ENCODE peak calls at places on chromosomes 3 and 15, in eight cellular contexts. F is psoas muscle, J is ovary, K is cardiac muscle cell, M is adrenal gland, U is pancreas, G is A549, X is RWPE2. N is an unnamed sample. For H3K4me1, the result is how much of the 10 kb centered on the place peaks cover.

GRCh38 chr15:38899300-38899699 is 334.7 kb upstream of the RASGRP1 start:
- DNase-seq in F (no peak), J (no peak), K (peak), M (no peak), U (no peak), G (no peak), X (no peak), N (no peak)

GRCh38 chr3:27699067-27699466 is 23.1 kb downstream of the EOMES start:
- DNase-seq in F (no peak), J (no peak), K (no peak), M (no peak), U (no peak), G (no peak), X (no peak), N (no peak)

GRCh38 chr3:20930034-20930433 is 744.0 kb upstream of the SGO1 start:
- DNase-seq in F (no peak), J (no peak), K (peak), M (peak), U (no peak), G (no peak), X (no peak), N (no peak)

GRCh38 chr3:97821413-97821809 is 400 bp upstream of the CRYBG3 start:
- DNase-seq in F (peak), J (peak), K (no peak), M (peak), U (peak), G (no peak), X (no peak), N (peak)

GRCh38 chr3:49611714-49612113 is 57.4 kb downstream of the BSN start:
- DNase-seq in F (no peak), J (no peak), K (peak), M (no peak), U (no peak), G (no peak), X (no peak), N (no peak)

GRCh38 chr3:154188846-154189245 is 67.7 kb downstream of the ARHGEF26 start:
- DNase-seq in F (no peak), J (no peak), K (peak), M (no peak), U (no peak), G (no peak), X (no peak), N (no peak)

GRCh38 chr15:89243691-89244511 is at the start of gene FANCI:
- DNase-seq in F (peak), J (peak), K (peak), M (peak), U (peak), G (peak), X (peak), N (peak)

GRCh38 chr3:192303235-192303634 is 424.1 kb downstream of the FGF12 start:
- DNase-seq in F (no peak), J (no peak), K (peak), M (peak), U (no peak), G (no peak), X (no peak), N (no peak)

GRCh38 chr3:78221796-78222195 is 1181.9 kb downstream of the ROBO2 start:
- DNase-seq in F (no peak), J (no peak), K (no peak), M (no peak), U (no peak), G (no peak), X (no peak), N (no peak)

GRCh38 chr3:179563298-179563934 is 690 bp downstream of the ACTL6A start:
- DNase-seq in F (peak), J (peak), K (peak), M (peak), U (peak), G (peak), X (peak), N (peak)

GRCh38 chr3:20574746-20575145 is 388.7 kb upstream of the SGO1 start:
- DNase-seq in F (no peak), J (no peak), K (peak), M (no peak), U (no peak), G (no peak), X (no peak), N (no peak)

GRCh38 chr3:64902991-64903390 is 215.2 kb upstream of the ADAMTS9 start:
- DNase-seq in F (no peak), J (no peak), K (peak), M (peak), U (no peak), G (no peak), X (no peak), N (no peak)

GRCh38 chr3:37308247-37308646 is 133.9 kb upstream of the LRRFIP2 start:
- DNase-seq in F (no peak), J (no peak), K (peak), M (no peak), U (no peak), G (peak), X (no peak), N (no peak)

GRCh38 chr3:50539887-50540286 is 27.7 kb downstream of the C3orf18 start:
- DNase-seq in F (no peak), J (no peak), K (no peak), M (no peak), U (no peak), G (no peak), X (no peak), N (no peak)

GRCh38 chr3:108505811-108506210 is 4.6 kb downstream of the MYH15 start:
- DNase-seq in F (no peak), J (no peak), K (no peak), M (no peak), U (no peak), G (no peak), X (no peak), N (no peak)

GRCh38 chr15:51585953-51586352 is 36.6 kb downstream of the DMXL2 start:
- DNase-seq in F (no peak), J (no peak), K (no peak), M (no peak), U (no peak), G (no peak), X (no peak), N (no peak)

GRCh38 chr3:177446160-177446559 is 248.9 kb upstream of the TBL1XR1 start:
- DNase-seq in F (no peak), J (no peak), K (no peak), M (no peak), U (no peak), G (no peak), X (no peak), N (no peak)

GRCh38 chr3:109806929-109807328 is 469.6 kb upstream of the DPPA4 start:
- DNase-seq in F (no peak), J (no peak), K (peak), M (peak), U (no peak), G (peak), X (no peak), N (no peak)

GRCh38 chr3:63279000-63279366 is 875 bp downstream of the SYNPR start:
- DNase-seq in F (no peak), J (no peak), K (no peak), M (no peak), U (no peak), G (no peak), X (no peak), N (no peak)

GRCh38 chr15:77620297-77620696 is 12.4 kb downstream of the LINGO1 start:
- DNase-seq in F (no peak), J (no peak), K (no peak), M (no peak), U (no peak), G (no peak), X (no peak), N (no peak)
- H3K4me1 ChIP-seq in F (under half), J (under half), K (half or more), M (under half), U (under half), G (under half), X (under half), N (under half)

GRCh38 chr3:122356402-122356801 is 26.6 kb downstream of the MIX23 start:
- DNase-seq in F (no peak), J (peak), K (peak), M (peak), U (peak), G (peak), X (no peak), N (peak)
- H3K4me1 ChIP-seq in F (under half), J (under half), K (under half), M (under half), U (under half), G (under half), X (under half), N (under half)

DNA sequence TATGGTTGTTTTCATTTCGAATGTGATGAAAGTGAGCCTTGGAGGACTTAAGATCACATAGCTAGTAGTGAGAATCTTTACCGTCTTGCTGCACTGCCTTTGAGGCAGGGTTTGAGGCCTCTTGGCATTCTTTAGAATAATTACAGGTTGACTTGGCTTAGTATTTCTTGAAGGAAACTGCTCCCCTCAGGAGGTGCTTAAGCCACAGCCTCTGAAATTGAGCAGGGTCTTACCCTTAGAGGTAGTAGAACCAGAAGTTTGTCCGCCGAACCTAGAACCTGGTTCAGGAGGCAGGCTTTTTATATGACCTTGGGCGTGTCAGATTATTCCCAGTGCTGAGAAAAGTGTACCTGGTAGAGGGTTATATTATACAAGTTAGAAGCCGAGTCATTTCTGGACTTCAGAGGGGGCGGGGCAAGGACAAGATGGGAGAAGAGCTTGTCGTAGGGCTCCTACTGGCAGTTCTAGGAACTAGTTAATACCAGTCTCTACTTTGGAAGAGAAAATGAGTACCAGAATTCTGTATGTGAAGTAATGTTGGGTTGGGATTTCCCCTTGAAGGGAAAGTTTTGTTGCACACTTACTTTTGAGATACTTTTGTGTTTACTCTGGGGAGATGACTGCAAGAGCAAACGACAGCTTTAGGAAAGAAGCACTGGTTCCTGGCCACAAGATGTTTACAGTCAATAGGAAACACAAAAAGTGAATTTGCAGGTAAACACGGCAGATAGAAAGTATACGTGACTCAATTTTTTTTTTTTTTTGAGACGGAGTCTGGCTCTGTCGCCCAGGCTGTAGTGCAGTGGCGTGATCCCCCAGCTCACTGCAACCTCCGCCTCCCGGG is 1.3 kb downstream of the TFG start:
- DNase-seq in F (no peak), J (no peak), K (peak), M (peak), U (no peak), G (peak), X (peak), N (peak)
- H3K4me1 ChIP-seq in F (under half), J (under half), K (half or more), M (under half), U (under half), G (under half), X (under half), N (under half)

GRCh38 chr3:156817931-156818765 is 8.0 kb upstream of the LEKR1 start:
- DNase-seq in F (no peak), J (no peak), K (no peak), M (no peak), U (no peak), G (no peak), X (no peak), N (no peak)
- H3K4me1 ChIP-seq in F (under half), J (under half), K (under half), M (under half), U (under half), G (half or more), X (half or more), N (under half)

GRCh38 chr3:69761896-69762789 is 22.9 kb downstream of the MITF start:
- DNase-seq in F (no peak), J (no peak), K (peak), M (no peak), U (no peak), G (peak), X (no peak), N (no peak)

GRCh38 chr3:69764861-69765260 is 25.6 kb downstream of the MITF start:
- DNase-seq in F (no peak), J (no peak), K (peak), M (no peak), U (no peak), G (peak), X (no peak), N (no peak)

GRCh38 chr3:69762790-69763229 is 23.5 kb downstream of the MITF start:
- DNase-seq in F (no peak), J (no peak), K (no peak), M (no peak), U (no peak), G (no peak), X (no peak), N (no peak)

GRCh38 chr3:69763976-69764851 is 24.9 kb downstream of the MITF start:
- DNase-seq in F (no peak), J (no peak), K (no peak), M (no peak), U (no peak), G (peak), X (no peak), N (no peak)

GRCh38 chr3:69763458-69763857 is 24.2 kb downstream of the MITF start:
- DNase-seq in F (peak), J (no peak), K (no peak), M (no peak), U (no peak), G (no peak), X (no peak), N (no peak)
- H3K4me1 ChIP-seq in F (half or more), J (under half), K (under half), M (half or more), U (under half), G (half or more), X (under half), N (under half)

DNA sequence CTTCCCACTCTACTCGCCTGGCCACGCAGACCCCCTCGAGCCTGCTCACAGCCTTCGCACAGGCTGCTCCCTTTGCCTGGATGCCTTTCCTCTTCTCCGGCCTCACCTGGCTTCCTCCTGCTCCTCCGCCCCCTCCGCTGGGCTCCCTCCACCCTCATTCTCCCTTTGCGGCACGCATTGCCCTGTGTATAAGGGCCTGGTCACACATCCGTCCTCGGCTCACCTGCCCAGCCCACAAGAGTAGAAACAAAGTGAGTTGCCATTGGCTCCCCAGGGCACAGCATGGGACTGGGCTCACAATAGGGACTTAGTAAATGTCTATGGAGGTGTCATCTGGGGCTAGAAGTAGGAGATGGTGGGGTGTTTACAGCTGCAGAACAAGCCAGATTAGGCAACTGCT is 4.2 kb downstream of the PLXND1 start:
- DNase-seq in F (no peak), J (no peak), K (no peak), M (no peak), U (no peak), G (no peak), X (no peak), N (no peak)
- H3K4me1 ChIP-seq in F (half or more), J (under half), K (under half), M (half or more), U (under half), G (half or more), X (under half), N (under half)

DNA sequence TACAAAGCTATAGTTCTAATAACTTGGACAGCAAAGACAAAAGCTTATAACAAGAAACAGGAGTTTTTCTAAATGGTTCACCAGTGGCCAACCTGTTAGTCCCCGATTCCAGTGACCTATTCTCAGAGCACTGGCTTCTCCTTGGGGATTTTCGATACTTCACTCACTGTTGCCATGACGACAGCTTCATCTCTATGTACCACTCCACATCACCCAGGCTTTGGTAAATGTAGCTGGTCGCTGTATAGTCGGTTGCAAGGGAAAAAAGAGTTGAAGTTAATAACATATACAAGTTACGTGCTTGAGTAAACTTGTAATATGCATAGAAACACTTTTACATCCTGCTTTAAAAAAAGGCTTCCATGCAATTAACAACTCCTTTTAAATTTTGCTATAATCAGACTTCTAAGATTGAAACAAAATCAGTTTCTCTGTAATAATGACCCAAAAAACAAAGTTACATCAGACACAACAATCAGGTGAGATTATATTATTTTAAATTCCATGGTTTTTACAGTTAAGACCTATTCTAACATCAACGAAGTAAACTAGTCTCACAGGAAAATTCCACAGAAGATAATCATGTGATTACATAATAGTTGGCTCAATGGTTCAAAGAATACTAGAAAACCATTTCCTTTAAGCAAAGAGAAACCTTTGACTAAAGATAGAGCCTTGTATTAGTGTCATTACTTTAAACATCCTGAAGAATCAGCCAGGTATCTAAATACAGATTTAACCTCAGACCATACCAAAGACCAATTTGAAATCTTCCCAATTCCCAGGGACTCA is 2.9 kb downstream of the CCNL1 start:
- DNase-seq in F (no peak), J (no peak), K (no peak), M (no peak), U (no peak), G (peak), X (no peak), N (no peak)
- H3K4me1 ChIP-seq in F (half or more), J (under half), K (half or more), M (half or more), U (half or more), G (half or more), X (under half), N (half or more)

GRCh38 chr3:123331651-123332050 is 117.2 kb downstream of the ADCY5 start:
- DNase-seq in F (no peak), J (no peak), K (no peak), M (no peak), U (no peak), G (no peak), X (peak), N (no peak)

GRCh38 chr3:123329636-123330340 is 119.1 kb downstream of the ADCY5 start:
- DNase-seq in F (no peak), J (no peak), K (no peak), M (peak), U (peak), G (no peak), X (peak), N (peak)

GRCh38 chr3:123330441-123330991 is 118.4 kb downstream of the ADCY5 start:
- DNase-seq in F (no peak), J (peak), K (peak), M (no peak), U (no peak), G (no peak), X (peak), N (no peak)

GRCh38 chr3:123332124-123332641 is 116.7 kb downstream of the ADCY5 start:
- DNase-seq in F (no peak), J (no peak), K (no peak), M (no peak), U (no peak), G (no peak), X (peak), N (no peak)

GRCh38 chr3:123331006-123331405 is 117.9 kb downstream of the ADCY5 start:
- DNase-seq in F (no peak), J (peak), K (peak), M (no peak), U (no peak), G (no peak), X (no peak), N (no peak)
- H3K4me1 ChIP-seq in F (under half), J (under half), K (under half), M (under half), U (under half), G (under half), X (under half), N (under half)

GRCh38 chr3:52280046-52280445 is 1.6 kb upstream of the WDR82 start:
- DNase-seq in F (no peak), J (no peak), K (peak), M (no peak), U (no peak), G (no peak), X (no peak), N (no peak)

GRCh38 chr3:52277071-52277964 is 1.1 kb downstream of the WDR82 start:
- DNase-seq in F (peak), J (peak), K (peak), M (peak), U (peak), G (peak), X (no peak), N (peak)

GRCh38 chr3:52281980-52282801 is 3.7 kb upstream of the WDR82 start:
- DNase-seq in F (no peak), J (no peak), K (no peak), M (no peak), U (no peak), G (no peak), X (no peak), N (no peak)

GRCh38 chr3:52278510-52279069 is at the start of gene WDR82:
- DNase-seq in F (peak), J (peak), K (peak), M (peak), U (peak), G (peak), X (peak), N (peak)

DNA sequence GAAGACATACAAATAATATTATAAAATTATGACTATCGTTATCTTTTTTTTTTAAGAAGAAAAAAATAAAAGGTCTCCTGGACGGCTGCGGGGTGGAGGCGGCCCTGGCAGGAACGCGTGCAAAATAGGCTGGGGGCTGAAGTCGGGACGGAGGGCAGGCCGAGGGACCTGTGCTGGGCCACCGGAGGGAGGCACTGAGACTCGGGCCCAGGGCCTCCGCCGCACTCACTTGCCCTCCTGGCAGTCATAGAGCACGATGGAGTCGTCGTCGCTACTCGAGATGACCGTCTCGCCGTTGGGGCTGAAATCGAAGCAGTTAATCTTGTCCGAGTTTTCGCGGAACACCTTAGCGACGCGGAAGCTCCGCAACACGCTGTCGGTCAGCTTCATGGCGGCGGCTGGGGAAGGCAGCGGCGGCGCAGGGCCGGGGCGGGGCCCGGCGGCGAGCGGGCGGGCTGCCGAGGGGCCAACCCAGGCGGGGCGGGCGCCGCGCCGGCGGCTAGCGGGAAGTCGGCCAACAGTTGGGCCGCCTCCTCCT is 408 bp downstream of the WDR82 start:
- DNase-seq in F (peak), J (peak), K (no peak), M (peak), U (peak), G (peak), X (no peak), N (peak)
- H3K4me1 ChIP-seq in F (half or more), J (under half), K (under half), M (half or more), U (under half), G (under half), X (under half), N (under half)